ENCODE peak calls at places on chromosomes 16 and 17, in seven cellular contexts. One of them, this sample, is unnamed.

GRCh38 chr17:51857052-51857593 is 301.4 kb downstream of the CA10 start:
- DNase-seq in lower leg skin: no peak
- DNase-seq in HEK293T: peak; percentile 10
- DNase-seq in activated effector memory CD4-positive, alpha-beta T cell treated with anti-CD3 and anti-CD28 coated beads, Interleukin-2, amount 50 U/mL, for 16 hours: no peak
- DNase-seq in body of pancreas: no peak
- DNase-seq in Daoy: no peak
- DNase-seq in foreskin melanocyte: no peak
- DNase-seq in this sample: no peak

GRCh38 chr16:27639588-27640276 is 89.8 kb downstream of the KATNIP start:
- DNase-seq in foreskin melanocyte: peak; percentile 53
- DNase-seq in lower leg skin: no peak
- DNase-seq in body of pancreas: no peak
- DNase-seq in activated effector memory CD4-positive, alpha-beta T cell treated with anti-CD3 and anti-CD28 coated beads, Interleukin-2, amount 50 U/mL, for 16 hours: no peak
- DNase-seq in HEK293T: peak; percentile 65
- DNase-seq in Daoy: peak; percentile 44
- DNase-seq in this sample: no peak

GRCh38 chr16:57787519-57787905 is 14.8 kb downstream of the KIFC3 start:
- DNase-seq in foreskin melanocyte: no peak
- DNase-seq in HEK293T: no peak
- DNase-seq in activated effector memory CD4-positive, alpha-beta T cell treated with anti-CD3 and anti-CD28 coated beads, Interleukin-2, amount 50 U/mL, for 16 hours: no peak
- DNase-seq in lower leg skin: no peak
- DNase-seq in body of pancreas: no peak
- DNase-seq in Daoy: no peak
- DNase-seq in this sample: no peak

GRCh38 chr17:47762733-47763132 is 29.7 kb downstream of the TBX21 start:
- DNase-seq in body of pancreas: no peak
- DNase-seq in activated effector memory CD4-positive, alpha-beta T cell treated with anti-CD3 and anti-CD28 coated beads, Interleukin-2, amount 50 U/mL, for 16 hours: no peak
- DNase-seq in Daoy: no peak
- DNase-seq in HEK293T: no peak
- DNase-seq in foreskin melanocyte: no peak
- DNase-seq in lower leg skin: no peak
- DNase-seq in this sample: no peak

GRCh38 chr16:54455021-54455725 is 168.6 kb upstream of the IRX3 start:
- DNase-seq in HEK293T: no peak
- DNase-seq in body of pancreas: no peak
- DNase-seq in Daoy: no peak
- DNase-seq in foreskin melanocyte: no peak
- DNase-seq in activated effector memory CD4-positive, alpha-beta T cell treated with anti-CD3 and anti-CD28 coated beads, Interleukin-2, amount 50 U/mL, for 16 hours: no peak
- DNase-seq in lower leg skin: no peak
- DNase-seq in this sample: no peak

GRCh38 chr17:44599298-44600175 is 42.3 kb downstream of the FZD2 start:
- DNase-seq in activated effector memory CD4-positive, alpha-beta T cell treated with anti-CD3 and anti-CD28 coated beads, Interleukin-2, amount 50 U/mL, for 16 hours: no peak
- DNase-seq in body of pancreas: peak; percentile 20
- DNase-seq in HEK293T: no peak
- DNase-seq in lower leg skin: no peak
- DNase-seq in Daoy: peak; percentile 95
- DNase-seq in foreskin melanocyte: no peak
- DNase-seq in this sample: no peak

GRCh38 chr16:66874079-66874775 is 6.1 kb upstream of the PDP2 start:
- DNase-seq in activated effector memory CD4-positive, alpha-beta T cell treated with anti-CD3 and anti-CD28 coated beads, Interleukin-2, amount 50 U/mL, for 16 hours: no peak
- DNase-seq in body of pancreas: no peak
- DNase-seq in foreskin melanocyte: peak; percentile 56
- DNase-seq in HEK293T: no peak
- DNase-seq in Daoy: peak; percentile 39
- DNase-seq in lower leg skin: no peak
- DNase-seq in this sample: no peak

GRCh38 chr16:64983983-64984382 is 137.9 kb downstream of the CDH11 start:
- DNase-seq in lower leg skin: no peak
- DNase-seq in body of pancreas: peak; percentile 6
- DNase-seq in Daoy: peak; percentile 78
- DNase-seq in activated effector memory CD4-positive, alpha-beta T cell treated with anti-CD3 and anti-CD28 coated beads, Interleukin-2, amount 50 U/mL, for 16 hours: no peak
- DNase-seq in foreskin melanocyte: peak; percentile 81
- DNase-seq in HEK293T: peak; percentile 27
- DNase-seq in this sample: no peak

GRCh38 chr17:81566461-81567126 is 14.4 kb upstream of the FAAP100 start:
- DNase-seq in Daoy: peak; percentile 98
- DNase-seq in activated effector memory CD4-positive, alpha-beta T cell treated with anti-CD3 and anti-CD28 coated beads, Interleukin-2, amount 50 U/mL, for 16 hours: no peak
- DNase-seq in HEK293T: no peak
- DNase-seq in lower leg skin: no peak
- DNase-seq in body of pancreas: peak; percentile 94
- DNase-seq in foreskin melanocyte: peak; percentile 85
- DNase-seq in this sample: peak; percentile 79

GRCh38 chr17:55409030-55409800 is 12.4 kb downstream of the MMD start:
- DNase-seq in Daoy: no peak
- DNase-seq in foreskin melanocyte: no peak
- DNase-seq in activated effector memory CD4-positive, alpha-beta T cell treated with anti-CD3 and anti-CD28 coated beads, Interleukin-2, amount 50 U/mL, for 16 hours: no peak
- DNase-seq in body of pancreas: no peak
- DNase-seq in HEK293T: no peak
- DNase-seq in lower leg skin: no peak
- DNase-seq in this sample: no peak

GRCh38 chr17:50063516-50064252 is 7.8 kb downstream of the ITGA3 start:
- DNase-seq in Daoy: peak; percentile 64
- DNase-seq in HEK293T: no peak
- DNase-seq in activated effector memory CD4-positive, alpha-beta T cell treated with anti-CD3 and anti-CD28 coated beads, Interleukin-2, amount 50 U/mL, for 16 hours: no peak
- DNase-seq in lower leg skin: no peak
- DNase-seq in foreskin melanocyte: no peak
- DNase-seq in body of pancreas: no peak
- DNase-seq in this sample: no peak

GRCh38 chr17:73196500-73196899 is 3.6 kb downstream of the COG1 start:
- DNase-seq in Daoy: no peak
- DNase-seq in HEK293T: peak; percentile 64
- DNase-seq in foreskin melanocyte: no peak
- DNase-seq in body of pancreas: peak; percentile 78
- DNase-seq in lower leg skin: no peak
- DNase-seq in activated effector memory CD4-positive, alpha-beta T cell treated with anti-CD3 and anti-CD28 coated beads, Interleukin-2, amount 50 U/mL, for 16 hours: peak; percentile 49
- DNase-seq in this sample: no peak

GRCh38 chr16:5504028-5504758 is 406.6 kb upstream of the EEF2KMT start:
- DNase-seq in activated effector memory CD4-positive, alpha-beta T cell treated with anti-CD3 and anti-CD28 coated beads, Interleukin-2, amount 50 U/mL, for 16 hours: no peak
- DNase-seq in HEK293T: no peak
- DNase-seq in foreskin melanocyte: peak; percentile 39
- DNase-seq in Daoy: no peak
- DNase-seq in body of pancreas: no peak
- DNase-seq in lower leg skin: no peak
- DNase-seq in this sample: peak; percentile 48

GRCh38 chr16:14013571-14014283 is 57.4 kb upstream of the MRTFB start:
- DNase-seq in HEK293T: peak; percentile 51
- DNase-seq in Daoy: peak; percentile 77
- DNase-seq in lower leg skin: peak; percentile 76
- DNase-seq in body of pancreas: peak; percentile 46
- DNase-seq in activated effector memory CD4-positive, alpha-beta T cell treated with anti-CD3 and anti-CD28 coated beads, Interleukin-2, amount 50 U/mL, for 16 hours: peak; percentile 12
- DNase-seq in foreskin melanocyte: no peak
- DNase-seq in this sample: no peak

GRCh38 chr16:88287219-88287618 is 95.5 kb upstream of the ZNF469 start:
- DNase-seq in lower leg skin: no peak
- DNase-seq in HEK293T: peak; percentile 75
- DNase-seq in body of pancreas: no peak
- DNase-seq in Daoy: peak; percentile 52
- DNase-seq in activated effector memory CD4-positive, alpha-beta T cell treated with anti-CD3 and anti-CD28 coated beads, Interleukin-2, amount 50 U/mL, for 16 hours: no peak
- DNase-seq in foreskin melanocyte: no peak
- DNase-seq in this sample: no peak

GRCh38 chr17:4440690-4441686 is 7.2 kb downstream of the SPNS3 start:
- DNase-seq in lower leg skin: no peak
- DNase-seq in foreskin melanocyte: no peak
- DNase-seq in activated effector memory CD4-positive, alpha-beta T cell treated with anti-CD3 and anti-CD28 coated beads, Interleukin-2, amount 50 U/mL, for 16 hours: no peak
- DNase-seq in body of pancreas: peak; percentile 35
- DNase-seq in HEK293T: no peak
- DNase-seq in Daoy: no peak
- DNase-seq in this sample: no peak

GRCh38 chr16:84673203-84673535 is 24.9 kb downstream of the KLHL36 start:
- DNase-seq in lower leg skin: no peak
- DNase-seq in Daoy: no peak
- DNase-seq in activated effector memory CD4-positive, alpha-beta T cell treated with anti-CD3 and anti-CD28 coated beads, Interleukin-2, amount 50 U/mL, for 16 hours: no peak
- DNase-seq in body of pancreas: no peak
- DNase-seq in foreskin melanocyte: no peak
- DNase-seq in HEK293T: no peak
- DNase-seq in this sample: no peak

GRCh38 chr17:9370464-9370863 is 205.2 kb downstream of the STX8 start:
- DNase-seq in HEK293T: no peak
- DNase-seq in activated effector memory CD4-positive, alpha-beta T cell treated with anti-CD3 and anti-CD28 coated beads, Interleukin-2, amount 50 U/mL, for 16 hours: no peak
- DNase-seq in foreskin melanocyte: no peak
- DNase-seq in Daoy: no peak
- DNase-seq in body of pancreas: no peak
- DNase-seq in lower leg skin: no peak
- DNase-seq in this sample: no peak

GRCh38 chr16:81456523-81457325 is 12.1 kb downstream of the CMIP start:
- DNase-seq in Daoy: no peak
- DNase-seq in HEK293T: no peak
- DNase-seq in body of pancreas: peak; percentile 69
- DNase-seq in lower leg skin: no peak
- DNase-seq in activated effector memory CD4-positive, alpha-beta T cell treated with anti-CD3 and anti-CD28 coated beads, Interleukin-2, amount 50 U/mL, for 16 hours: peak; percentile 57
- DNase-seq in foreskin melanocyte: no peak
- DNase-seq in this sample: no peak

GRCh38 chr17:35683588-35683987 is 47.9 kb upstream of the RASL10B start:
- DNase-seq in body of pancreas: no peak
- DNase-seq in Daoy: no peak
- DNase-seq in activated effector memory CD4-positive, alpha-beta T cell treated with anti-CD3 and anti-CD28 coated beads, Interleukin-2, amount 50 U/mL, for 16 hours: no peak
- DNase-seq in lower leg skin: no peak
- DNase-seq in foreskin melanocyte: no peak
- DNase-seq in HEK293T: no peak
- DNase-seq in this sample: no peak

GRCh38 chr16:56357765-56358322 is 67.5 kb downstream of the AMFR start:
- DNase-seq in Daoy: no peak
- DNase-seq in lower leg skin: peak; percentile 76
- DNase-seq in foreskin melanocyte: no peak
- DNase-seq in body of pancreas: peak; percentile 6
- DNase-seq in activated effector memory CD4-positive, alpha-beta T cell treated with anti-CD3 and anti-CD28 coated beads, Interleukin-2, amount 50 U/mL, for 16 hours: peak; percentile 53
- DNase-seq in HEK293T: no peak
- DNase-seq in this sample: no peak

GRCh38 chr16:86512860-86513470 is 2.6 kb downstream of the FOXF1 start:
- DNase-seq in foreskin melanocyte: no peak
- DNase-seq in lower leg skin: no peak
- DNase-seq in HEK293T: no peak
- DNase-seq in Daoy: no peak
- DNase-seq in activated effector memory CD4-positive, alpha-beta T cell treated with anti-CD3 and anti-CD28 coated beads, Interleukin-2, amount 50 U/mL, for 16 hours: no peak
- DNase-seq in body of pancreas: no peak
- DNase-seq in this sample: no peak

GRCh38 chr17:69869667-69870066 is 205.4 kb upstream of the KCNJ16 start:
- DNase-seq in body of pancreas: no peak
- DNase-seq in HEK293T: no peak
- DNase-seq in activated effector memory CD4-positive, alpha-beta T cell treated with anti-CD3 and anti-CD28 coated beads, Interleukin-2, amount 50 U/mL, for 16 hours: no peak
- DNase-seq in Daoy: no peak
- DNase-seq in lower leg skin: no peak
- DNase-seq in foreskin melanocyte: no peak
- DNase-seq in this sample: no peak

GRCh38 chr16:10938321-10938720 is 3.9 kb downstream of the DEXI start:
- DNase-seq in body of pancreas: no peak
- DNase-seq in foreskin melanocyte: no peak
- DNase-seq in HEK293T: no peak
- DNase-seq in Daoy: no peak
- DNase-seq in lower leg skin: no peak
- DNase-seq in activated effector memory CD4-positive, alpha-beta T cell treated with anti-CD3 and anti-CD28 coated beads, Interleukin-2, amount 50 U/mL, for 16 hours: peak; percentile 75
- DNase-seq in this sample: no peak

GRCh38 chr17:7910711-7911110 is 5.4 kb downstream of the RNF227 start:
- DNase-seq in body of pancreas: no peak
- DNase-seq in HEK293T: no peak
- DNase-seq in Daoy: no peak
- DNase-seq in lower leg skin: no peak
- DNase-seq in foreskin melanocyte: no peak
- DNase-seq in activated effector memory CD4-positive, alpha-beta T cell treated with anti-CD3 and anti-CD28 coated beads, Interleukin-2, amount 50 U/mL, for 16 hours: no peak
- DNase-seq in this sample: no peak

GRCh38 chr17:76014100-76014924 is 12.8 kb downstream of the EVPL start:
- DNase-seq in HEK293T: peak; percentile 93
- DNase-seq in Daoy: peak; percentile 81
- DNase-seq in body of pancreas: peak; percentile 87
- DNase-seq in activated effector memory CD4-positive, alpha-beta T cell treated with anti-CD3 and anti-CD28 coated beads, Interleukin-2, amount 50 U/mL, for 16 hours: peak; percentile 91
- DNase-seq in lower leg skin: no peak
- DNase-seq in foreskin melanocyte: no peak
- DNase-seq in this sample: peak; percentile 50

GRCh38 chr16:85303354-85303883 is 191.1 kb upstream of the CIBAR2 start:
- DNase-seq in activated effector memory CD4-positive, alpha-beta T cell treated with anti-CD3 and anti-CD28 coated beads, Interleukin-2, amount 50 U/mL, for 16 hours: peak; percentile 90
- DNase-seq in HEK293T: peak; percentile 84
- DNase-seq in lower leg skin: no peak
- DNase-seq in Daoy: peak; percentile 68
- DNase-seq in body of pancreas: peak; percentile 81
- DNase-seq in foreskin melanocyte: no peak
- DNase-seq in this sample: peak; percentile 72

This sample was measured in breast epithelium.